ENCODE peak calls at places on chromosomes 5 and 9, in nine cellular contexts. V, A, P, O, L, J, I, T and S are unnamed samples. For H3K27me3, the result is how much of the 10 kb centered on the place peaks cover.

GRCh38 chr5:110354341-110354740 is 372.1 kb downstream of the TMEM232 start:
- DNase-seq in J (no peak), O (peak), P (no peak), I (no peak), A (no peak), V (peak), L (no peak), T (no peak), S (no peak)

GRCh38 chr9:137441289-137441934 is at the start of gene ENTPD8:
- DNase-seq in V (no peak), P (peak), I (no peak), T (peak), O (peak), A (no peak), L (peak), J (no peak), S (no peak)

GRCh38 chr5:67795781-67796477 is 419.6 kb upstream of the PIK3R1 start:
- DNase-seq in I (no peak), J (no peak), V (peak), L (no peak), T (no peak), O (no peak), P (no peak), A (no peak), S (no peak)

GRCh38 chr5:78424680-78425079 is 64.3 kb downstream of the SCAMP1 start:
- DNase-seq in V (no peak), L (no peak), T (no peak), J (no peak), O (no peak), A (no peak), P (no peak), I (no peak), S (no peak)

GRCh38 chr9:28443461-28443860 is 870.2 kb upstream of the C9orf72 start:
- DNase-seq in J (no peak), O (no peak), V (no peak), P (no peak), L (no peak), A (no peak), I (no peak), T (no peak), S (no peak)

GRCh38 chr5:82348749-82349148 is 70.6 kb upstream of the RPS23 start:
- DNase-seq in T (no peak), I (no peak), V (peak), L (peak), A (no peak), J (no peak), P (no peak), O (no peak), S (no peak)

GRCh38 chr9:6226696-6227095 is 11.1 kb downstream of the IL33 start:
- DNase-seq in T (no peak), O (peak), I (no peak), V (peak), P (peak), L (no peak), J (no peak), A (no peak), S (no peak)

GRCh38 chr5:159427180-159428012 is 97.1 kb upstream of the IL12B start:
- DNase-seq in J (no peak), O (no peak), I (no peak), A (no peak), P (no peak), T (no peak), L (no peak), V (no peak), S (no peak)

GRCh38 chr5:154190652-154191304 is at the start of gene GALNT10:
- DNase-seq in P (peak), V (peak), L (peak), T (peak), J (peak), I (peak), O (peak), A (peak), S (peak)

GRCh38 chr9:110156416-110156815 is 51.5 kb downstream of the C9orf152 start:
- DNase-seq in V (no peak), A (no peak), I (no peak), P (no peak), T (no peak), O (no peak), J (no peak), L (no peak), S (no peak)

GRCh38 chr5:3007577-3007976 is 256.1 kb upstream of the IRX2 start:
- DNase-seq in T (no peak), I (no peak), P (no peak), L (no peak), J (no peak), A (no peak), V (no peak), O (no peak), S (no peak)

GRCh38 chr5:171934586-171934985 is 71.9 kb downstream of the FBXW11 start:
- DNase-seq in J (no peak), O (no peak), T (no peak), L (no peak), I (no peak), V (no peak), P (no peak), A (no peak), S (no peak)

GRCh38 chr5:1005362-1005851 is 3.2 kb upstream of the NKD2 start:
- DNase-seq in O (no peak), V (no peak), L (no peak), T (peak), A (peak), I (no peak), P (no peak), J (no peak), S (no peak)

GRCh38 chr5:2756211-2756746 is 4.8 kb upstream of the IRX2 start:
- DNase-seq in O (no peak), T (no peak), J (no peak), P (peak), V (peak), A (no peak), I (no peak), L (no peak), S (no peak)

GRCh38 chr5:68171101-68171558 is 44.4 kb upstream of the PIK3R1 start:
- DNase-seq in V (peak), O (peak), P (no peak), I (no peak), L (peak), A (no peak), T (no peak), J (no peak), S (no peak)

GRCh38 chr9:112377684-112378344 is 2.1 kb upstream of the HSDL2 start:
- DNase-seq in L (no peak), J (no peak), A (no peak), P (no peak), V (no peak), O (no peak), T (no peak), I (no peak), S (no peak)

GRCh38 chr5:179731791-179732411 is 721 bp upstream of the MAML1 start:
- DNase-seq in I (no peak), O (peak), V (peak), J (peak), P (no peak), T (peak), A (peak), L (peak), S (no peak)

GRCh38 chr5:62155988-62156387 is 150.0 kb upstream of the KIF2A start:
- DNase-seq in T (no peak), P (no peak), J (no peak), L (no peak), V (no peak), O (no peak), I (no peak), A (no peak), S (no peak)

GRCh38 chr9:77291714-77292113 is 114.4 kb downstream of the VPS13A start:
- DNase-seq in J (no peak), T (no peak), I (peak), O (no peak), A (no peak), V (peak), L (no peak), P (peak), S (no peak)

GRCh38 chr5:91311697-91312501 is 71.2 kb downstream of the ARRDC3 start:
- DNase-seq in A (peak), J (no peak), P (peak), O (peak), T (no peak), I (peak), V (peak), L (peak), S (peak)

GRCh38 chr9:30197954-30198353 is 2186.5 kb upstream of the ACO1 start:
- DNase-seq in A (no peak), O (no peak), V (no peak), J (no peak), P (peak), I (no peak), T (no peak), L (no peak), S (no peak)

GRCh38 chr9:33434317-33435105 is 12.9 kb downstream of the AQP3 start:
- DNase-seq in P (no peak), A (no peak), V (no peak), T (no peak), I (no peak), L (no peak), J (no peak), O (peak), S (no peak)

GRCh38 chr5:138370537-138370936 is 18.1 kb downstream of the KDM3B start:
- DNase-seq in A (no peak), T (no peak), I (no peak), V (peak), P (no peak), J (no peak), O (no peak), L (no peak), S (no peak)

GRCh38 chr9:88574993-88575392 is 40.0 kb downstream of the NXNL2 start:
- DNase-seq in J (no peak), P (no peak), V (peak), A (no peak), O (no peak), T (no peak), L (no peak), I (no peak), S (no peak)

GRCh38 chr5:36982146-36982545 is 105.6 kb downstream of the NIPBL start:
- DNase-seq in P (no peak), J (no peak), V (peak), I (no peak), T (no peak), L (no peak), O (no peak), A (no peak), S (no peak)

GRCh38 chr9:108086624-108087023 is 597.1 kb upstream of the KLF4 start:
- DNase-seq in T (no peak), J (no peak), V (no peak), A (no peak), I (no peak), O (no peak), L (no peak), P (peak), S (no peak)

GRCh38 chr9:18208166-18209059 is 265.5 kb upstream of the ADAMTSL1 start:
- DNase-seq in J (no peak), T (peak), O (peak), A (peak), V (peak), L (no peak), P (peak), I (no peak), S (no peak)

GRCh38 chr5:151155777-151156731 is 1.5 kb downstream of the ANXA6 start:
- DNase-seq in T (no peak), V (peak), I (no peak), J (no peak), P (no peak), A (peak), L (peak), O (peak), S (no peak)
- H3K27ac ChIP-seq in T (peak), V (peak), I (no peak), J (peak), P (no peak), A (peak), L (peak), O (peak), S (peak)

GRCh38 chr5:112533315-112533867 is 114.3 kb upstream of the EPB41L4A start:
- DNase-seq in V (no peak), J (no peak), A (no peak), I (peak), P (peak), O (no peak), T (no peak), L (no peak), S (no peak)

GRCh38 chr5:112525217-112525616 is 106.1 kb upstream of the EPB41L4A start:
- DNase-seq in L (no peak), T (no peak), A (no peak), V (no peak), I (no peak), P (no peak), J (no peak), O (no peak), S (no peak)

GRCh38 chr5:112532654-112533314 is 113.7 kb upstream of the EPB41L4A start:
- DNase-seq in P (no peak), J (no peak), L (no peak), I (no peak), O (no peak), T (no peak), V (no peak), A (no peak), S (no peak)

GRCh38 chr5:112528928-112529327 is 109.9 kb upstream of the EPB41L4A start:
- DNase-seq in J (no peak), O (no peak), A (no peak), I (no peak), V (no peak), L (no peak), T (no peak), P (no peak), S (no peak)

GRCh38 chr5:112529525-112529924 is 110.4 kb upstream of the EPB41L4A start:
- DNase-seq in P (peak), O (no peak), V (no peak), J (no peak), I (peak), A (no peak), L (no peak), T (no peak), S (no peak)
- TF ChIP-seq CTCF in P (peak), O (peak), V (no peak), J (no peak), I (peak), A (no peak), L (peak), T (no peak), S (no peak)

GRCh38 chr9:125758986-125759811 is 12.0 kb downstream of the PBX3 start:
- DNase-seq in J (peak), O (no peak), V (no peak), L (peak), P (peak), A (no peak), I (no peak), T (no peak), S (no peak)

GRCh38 chr9:125761685-125762084 is 14.5 kb downstream of the PBX3 start:
- DNase-seq in T (no peak), O (no peak), J (no peak), L (no peak), I (no peak), P (no peak), V (no peak), A (no peak), S (no peak)

GRCh38 chr9:125760537-125760936 is 13.4 kb downstream of the PBX3 start:
- DNase-seq in T (no peak), V (no peak), A (no peak), I (no peak), O (no peak), J (no peak), L (no peak), P (no peak), S (no peak)

GRCh38 chr9:125757834-125758233 is 10.7 kb downstream of the PBX3 start:
- DNase-seq in O (no peak), P (no peak), V (no peak), T (no peak), I (no peak), A (no peak), J (no peak), L (no peak), S (no peak)

DNA sequence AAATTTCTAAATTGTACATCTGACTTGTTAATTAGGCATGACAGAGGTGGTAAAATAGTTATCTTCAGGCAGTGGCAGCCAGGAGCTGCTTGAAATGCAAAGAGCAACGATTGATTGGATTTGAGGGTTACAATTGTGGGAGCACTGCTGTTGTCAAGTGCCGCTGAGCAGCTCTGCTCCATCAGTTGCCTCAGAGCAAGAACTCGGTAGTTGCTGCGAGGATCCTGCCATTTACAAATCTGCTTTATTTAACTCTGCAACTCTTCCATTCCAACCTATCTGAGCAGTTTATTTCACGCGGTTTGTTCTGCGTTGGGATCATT is 12.6 kb downstream of the PBX3 start:
- DNase-seq in I (no peak), T (no peak), P (peak), A (no peak), J (no peak), O (peak), V (no peak), L (no peak), S (no peak)
- H3K27me3 ChIP-seq in I (under half), T (under half), P (under half), A (under half), J (under half), O (under half), V (under half), L (under half), S (under half)

GRCh38 chr9:129384887-129385614 is 207.0 kb upstream of the IER5L start:
- DNase-seq in V (no peak), O (peak), P (no peak), T (no peak), A (no peak), L (no peak), I (no peak), J (no peak), S (no peak)

GRCh38 chr9:129382281-129383004 is 204.4 kb upstream of the IER5L start:
- DNase-seq in J (no peak), I (no peak), A (no peak), O (peak), T (no peak), L (no peak), P (no peak), V (no peak), S (no peak)

GRCh38 chr9:129384138-129384886 is 206.3 kb upstream of the IER5L start:
- DNase-seq in A (no peak), O (no peak), I (no peak), P (no peak), V (no peak), T (no peak), L (no peak), J (no peak), S (no peak)

GRCh38 chr9:129383005-129383414 is 204.9 kb upstream of the IER5L start:
- DNase-seq in T (peak), A (peak), L (peak), I (peak), V (no peak), O (peak), J (no peak), P (peak), S (no peak)

DNA sequence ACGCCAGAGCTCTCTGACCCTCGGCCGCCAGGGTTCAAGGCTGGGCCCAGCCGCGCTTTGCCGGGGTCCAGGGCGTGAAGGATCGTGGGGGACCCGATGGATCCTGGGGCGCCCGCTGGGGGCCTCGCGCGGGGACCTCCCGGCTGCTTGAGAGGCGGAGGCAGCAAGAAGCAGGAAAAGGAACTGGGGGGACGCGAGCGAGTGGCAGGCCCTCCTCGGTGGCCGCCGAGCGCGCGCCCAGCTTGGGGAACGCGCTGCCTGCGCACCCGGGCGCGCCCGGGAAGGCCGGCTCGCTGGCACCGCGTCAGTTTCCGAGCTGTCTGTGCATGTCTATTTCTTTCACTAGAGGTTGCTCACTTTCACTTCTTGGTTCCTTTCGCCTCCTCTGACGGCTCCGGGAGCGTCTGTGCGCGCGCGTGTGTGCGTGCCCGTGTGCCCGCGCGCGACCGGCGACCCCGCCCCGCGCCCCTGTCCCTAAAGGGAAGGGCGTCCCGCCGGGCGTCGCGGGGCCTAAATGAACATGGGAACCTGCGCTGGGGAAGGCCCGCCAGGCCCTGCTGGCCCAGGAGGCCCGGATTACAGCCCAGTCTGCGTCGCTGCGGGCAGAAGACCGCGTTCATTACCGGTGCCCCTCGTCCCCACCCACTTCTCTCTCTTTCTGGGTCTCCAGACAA is 205.5 kb upstream of the IER5L start:
- DNase-seq in T (peak), I (no peak), J (peak), V (peak), A (peak), L (peak), O (peak), P (peak), S (peak)
- H3K27ac ChIP-seq in T (peak), I (peak), J (peak), V (no peak), A (peak), L (peak), O (peak), P (no peak), S (peak)

DNA sequence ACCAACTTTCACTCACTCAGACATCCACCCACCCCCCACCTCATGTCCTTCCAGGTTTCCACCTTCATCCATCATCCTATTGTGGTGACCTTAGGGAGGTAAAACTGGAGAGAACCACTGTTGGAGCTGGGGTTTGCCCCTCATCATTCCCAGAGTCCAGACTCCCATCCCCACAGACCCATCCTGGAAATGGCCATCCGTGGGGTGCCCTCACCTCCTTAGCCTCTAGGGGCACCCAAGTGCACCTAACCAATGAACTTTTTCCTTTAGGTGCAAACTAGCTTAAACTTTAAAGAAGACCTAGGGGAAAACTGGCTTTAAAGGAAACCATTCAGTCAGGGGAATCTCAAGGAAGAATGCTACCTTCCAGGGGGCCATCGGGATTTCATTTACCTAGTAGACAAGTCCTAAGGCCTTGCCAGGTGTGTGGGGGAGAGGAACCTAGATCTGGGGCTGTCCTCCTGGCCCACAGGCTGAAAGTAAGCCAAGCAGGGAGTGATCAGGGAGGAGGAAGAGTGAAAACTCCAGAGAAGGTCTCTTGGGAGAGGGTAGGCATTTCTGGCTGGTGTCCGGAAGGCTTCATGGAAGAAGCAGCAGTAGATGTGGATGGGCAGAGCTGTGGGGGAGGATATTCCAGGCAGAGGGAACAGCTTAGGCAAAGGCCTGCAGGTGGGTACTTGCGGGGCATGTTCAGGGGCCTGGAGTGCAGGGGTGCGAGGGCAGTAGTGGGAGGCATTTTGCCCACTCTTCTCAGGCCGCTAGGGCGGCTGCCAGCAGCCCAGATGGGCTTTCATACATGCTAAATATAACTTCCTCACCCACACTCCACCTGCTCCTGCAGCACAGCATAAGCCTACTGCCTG is 11.6 kb downstream of the RGS14 start:
- DNase-seq in A (no peak), T (peak), J (no peak), P (peak), O (no peak), L (no peak), V (no peak), I (no peak), S (no peak)
- TF ChIP-seq CTCF in A (peak), T (peak), J (peak), P (peak), O (peak), L (peak), V (peak), I (no peak), S (peak)

GRCh38 chr9:131276107-131276888 is at the start of gene FAM78A:
- DNase-seq in I (no peak), J (peak), T (no peak), P (peak), O (no peak), V (no peak), L (peak), A (no peak), S (peak)
- H3K27me3 ChIP-seq in I (under half), J (under half), T (under half), P (under half), O (under half), V (under half), L (under half), A (under half), S (under half)

GRCh38 chr5:176492431-176492830 is 44.2 kb downstream of the FAF2 start:
- DNase-seq in O (no peak), V (no peak), L (no peak), J (no peak), T (no peak), I (no peak), A (no peak), P (no peak), S (no peak)

GRCh38 chr5:176489077-176489476 is 40.9 kb downstream of the FAF2 start:
- DNase-seq in I (no peak), T (no peak), P (no peak), L (no peak), V (no peak), J (no peak), A (no peak), O (no peak), S (no peak)

GRCh38 chr5:176491901-176492300 is 43.7 kb downstream of the FAF2 start:
- DNase-seq in L (no peak), O (no peak), T (no peak), P (no peak), I (no peak), V (no peak), A (no peak), J (no peak), S (no peak)

GRCh38 chr5:176491056-176491646 is 43.0 kb downstream of the FAF2 start:
- DNase-seq in A (no peak), P (no peak), L (no peak), O (no peak), I (no peak), T (no peak), J (no peak), V (no peak), S (no peak)

GRCh38 chr5:176490291-176490690 is 42.1 kb downstream of the FAF2 start:
- DNase-seq in V (no peak), A (no peak), O (no peak), P (no peak), T (no peak), J (no peak), L (no peak), I (no peak), S (no peak)
- H3K27ac ChIP-seq in V (no peak), A (no peak), O (no peak), P (no peak), T (no peak), J (no peak), L (no peak), I (no peak), S (no peak)